ENCODE peak calls at places on chromosome 2, in five cellular contexts. B is neuronal stem cell, H is IMR-90, G is H1, W is trophoblast cell. X is an unnamed sample.

GRCh38 chr2:105812180-105813044 is 67.7 kb downstream of the NCK2 start:
- DNase-seq in B (peak), H (peak), G (no peak), W (no peak), X (peak)

GRCh38 chr2:134377730-134378129 is 123.9 kb downstream of the MGAT5 start:
- DNase-seq in B (no peak), H (no peak), G (no peak), W (no peak), X (no peak)

GRCh38 chr2:232464534-232464865 is 8.5 kb downstream of the ALPI start:
- DNase-seq in B (no peak), H (no peak), G (no peak), W (no peak), X (no peak)

GRCh38 chr2:10400568-10400977 is 47.6 kb downstream of the ODC1 start:
- DNase-seq in B (no peak), H (no peak), G (no peak), W (no peak), X (no peak)

GRCh38 chr2:242020196-242021004 is 150.9 kb downstream of the RTP5 start:
- DNase-seq in B (no peak), H (no peak), G (no peak), W (no peak), X (no peak)

GRCh38 chr2:28544915-28545589 is 49.2 kb downstream of the PLB1 start:
- DNase-seq in B (no peak), H (peak), G (no peak), W (peak), X (no peak)

GRCh38 chr2:49002750-49003149 is 151.6 kb downstream of the FSHR start:
- DNase-seq in B (no peak), H (peak), G (no peak), W (no peak), X (peak)

GRCh38 chr2:187055463-187055862 is 206.5 kb upstream of the ZSWIM2 start:
- DNase-seq in B (no peak), H (no peak), G (no peak), W (no peak), X (peak)

GRCh38 chr2:162069200-162069910 is 4.7 kb downstream of the DPP4 start:
- DNase-seq in B (no peak), H (peak), G (no peak), W (no peak), X (no peak)

GRCh38 chr2:23270810-23271209 is 114.2 kb upstream of the KLHL29 start:
- DNase-seq in B (no peak), H (no peak), G (no peak), W (no peak), X (no peak)

GRCh38 chr2:9629222-9630000 is 1.4 kb downstream of the YWHAQ start:
- DNase-seq in B (peak), H (peak), G (no peak), W (peak), X (peak)

GRCh38 chr2:231152800-231153557 is 28.1 kb upstream of the HTR2B start:
- DNase-seq in B (no peak), H (peak), G (no peak), W (no peak), X (peak)

GRCh38 chr2:131426727-131427126 is 49.2 kb upstream of the TUBA3D start:
- DNase-seq in B (no peak), H (no peak), G (no peak), W (no peak), X (no peak)

GRCh38 chr2:231919341-231920035 is 6.7 kb downstream of the NPPC start:
- DNase-seq in B (no peak), H (no peak), G (no peak), W (no peak), X (no peak)

GRCh38 chr2:69946351-69947077 is 14.9 kb downstream of the ASPRV1 start:
- DNase-seq in B (no peak), H (peak), G (no peak), W (no peak), X (peak)

GRCh38 chr2:201984800-201985525 is 48.7 kb upstream of the FZD7 start:
- DNase-seq in B (no peak), H (no peak), G (no peak), W (no peak), X (no peak)
- H3K14ac ChIP-seq in B (no peak), H (no peak), G (no peak), W (no peak), X (peak)

GRCh38 chr2:101667823-101668222 is 29.7 kb upstream of the MAP4K4 start:
- DNase-seq in B (peak), H (no peak), G (no peak), W (no peak), X (no peak)

GRCh38 chr2:101665312-101665711 is 32.2 kb upstream of the MAP4K4 start:
- DNase-seq in B (no peak), H (no peak), G (no peak), W (no peak), X (no peak)
- H2BK5ac ChIP-seq in B (no peak), H (no peak), G (no peak), W (no peak), X (no peak)

GRCh38 chr2:206968139-206969086 is 29.1 kb downstream of the CPO start:
- DNase-seq in B (no peak), H (no peak), G (no peak), W (no peak), X (no peak)

GRCh38 chr2:206958236-206958635 is 18.9 kb downstream of the CPO start:
- DNase-seq in B (no peak), H (no peak), G (no peak), W (no peak), X (no peak)

DNA sequence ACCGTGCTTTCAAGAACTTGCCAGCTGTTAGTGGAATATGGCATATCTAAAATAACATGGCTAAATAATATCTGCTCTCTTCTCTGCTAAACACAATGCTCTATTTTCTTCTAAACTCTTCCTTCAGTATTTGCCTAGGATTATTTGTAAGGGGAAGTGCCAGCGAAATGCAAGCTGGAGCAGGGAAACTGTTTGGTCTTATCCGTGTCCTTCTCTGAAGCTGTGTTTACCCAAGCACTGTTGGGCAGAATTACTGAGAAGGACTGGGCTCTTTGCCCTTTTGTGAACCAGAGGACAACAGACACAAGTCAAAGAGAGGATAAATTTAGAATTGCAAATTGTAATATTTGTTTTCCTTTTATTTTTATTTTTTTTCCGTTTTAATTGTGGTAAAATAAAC is 23.6 kb downstream of the CPO start:
- DNase-seq in B (no peak), H (no peak), G (no peak), W (no peak), X (no peak)
- H3K4me3 ChIP-seq in B (no peak), H (no peak), G (no peak), W (no peak), X (no peak)

DNA sequence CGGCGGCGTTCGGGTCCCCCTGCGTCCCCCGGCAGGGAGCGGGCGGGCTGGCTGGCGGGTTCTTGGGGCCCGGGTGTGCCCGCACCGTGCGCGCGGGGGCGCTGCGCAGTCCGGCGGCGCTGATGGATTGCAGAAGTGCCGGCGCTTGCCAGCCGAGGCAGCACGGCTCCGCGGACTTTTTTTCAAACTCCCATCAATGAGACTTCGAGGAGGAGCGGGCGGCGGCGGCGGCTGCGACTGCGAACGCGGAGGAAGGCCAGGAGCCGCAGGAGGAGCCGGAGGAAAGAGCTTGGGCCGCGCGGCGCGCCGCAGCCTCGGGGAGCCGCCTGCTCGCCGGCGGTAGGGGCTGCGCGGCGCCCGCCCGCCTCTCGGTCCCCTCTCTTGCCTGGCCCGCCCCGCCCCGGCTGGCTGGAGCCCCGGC is at the start of gene GLI2:
- DNase-seq in B (peak), H (peak), G (peak), W (peak), X (peak)
- H3K14ac ChIP-seq in B (peak), H (peak), G (no peak), W (peak), X (peak)

X was measured in mesenchymal stem cell.